ENCODE peak calls at places on chromosomes 13 and 19, in eight cellular contexts. B, C, R, Y, I, Q, W and Z are unnamed samples.

GRCh38 chr19:16821081-16821480 is 8.1 kb upstream of the SIN3B start:
- DNase-seq in B (no peak), C (no peak), R (no peak), Y (no peak), I (no peak), Q (no peak), W (no peak), Z (peak; percentile 21)

GRCh38 chr13:80716610-80717081 is 375.7 kb upstream of the SPRY2 start:
- DNase-seq in B (no peak), C (no peak), R (no peak), Y (no peak), I (no peak), Q (peak; percentile 83), W (peak; percentile 9), Z (no peak)

GRCh38 chr13:109361562-109361961 is 424.8 kb downstream of the IRS2 start:
- DNase-seq in B (no peak), C (no peak), R (no peak), Y (no peak), I (no peak), Q (no peak), W (no peak), Z (no peak)

GRCh38 chr19:43432866-43433673 is 18.4 kb downstream of the TEX101 start:
- DNase-seq in B (peak; percentile 55), C (peak; percentile 56), R (peak; percentile 73), Y (peak; percentile 72), I (peak; percentile 44), Q (peak; percentile 63), W (peak; percentile 1), Z (peak; percentile 91)

GRCh38 chr19:50909240-50910070 is 1.7 kb downstream of the KLK4 start:
- DNase-seq in B (peak; percentile 73), C (peak; percentile 40), R (peak; percentile 94), Y (peak; percentile 81), I (no peak), Q (peak; percentile 50), W (no peak), Z (peak; percentile 94)

GRCh38 chr13:66994097-66994496 is 236.0 kb downstream of the PCDH9 start:
- DNase-seq in B (peak; percentile 69), C (no peak), R (peak; percentile 34), Y (peak; percentile 27), I (peak; percentile 43), Q (peak; percentile 85), W (no peak), Z (peak; percentile 11)

GRCh38 chr19:12828494-12828893 is 5.9 kb downstream of the RTBDN start:
- DNase-seq in B (no peak), C (peak; percentile 36), R (peak; percentile 75), Y (peak; percentile 73), I (no peak), Q (peak; percentile 73), W (peak; percentile 51), Z (peak; percentile 64)

GRCh38 chr13:95641961-95642621 is 2.4 kb downstream of the DZIP1 start:
- DNase-seq in B (no peak), C (no peak), R (no peak), Y (peak; percentile 53), I (peak; percentile 11), Q (peak; percentile 73), W (peak; percentile 40), Z (no peak)

GRCh38 chr13:110797230-110797877 is 83.9 kb downstream of the ING1 start:
- DNase-seq in B (no peak), C (no peak), R (no peak), Y (no peak), I (no peak), Q (peak; percentile 30), W (no peak), Z (no peak)

GRCh38 chr19:12126707-12127106 is 13.4 kb downstream of the ZNF20 start:
- DNase-seq in B (no peak), C (no peak), R (peak; percentile 6), Y (no peak), I (no peak), Q (peak; percentile 20), W (no peak), Z (peak; percentile 36)

GRCh38 chr19:50836543-50837195 is 3.3 kb upstream of the KLK15 start:
- DNase-seq in B (no peak), C (no peak), R (no peak), Y (peak; percentile 33), I (no peak), Q (no peak), W (no peak), Z (no peak)

GRCh38 chr13:39506559-39507390 is 96.2 kb downstream of the LHFPL6 start:
- DNase-seq in B (no peak), C (no peak), R (no peak), Y (no peak), I (no peak), Q (no peak), W (no peak), Z (peak; percentile 4)

GRCh38 chr13:31159306-31159705 is 2.4 kb downstream of the HSPH1 start:
- DNase-seq in B (no peak), C (no peak), R (no peak), Y (no peak), I (no peak), Q (no peak), W (no peak), Z (no peak)

GRCh38 chr13:74657765-74658164 is 523.6 kb upstream of the KLF12 start:
- DNase-seq in B (no peak), C (no peak), R (no peak), Y (no peak), I (no peak), Q (no peak), W (no peak), Z (no peak)